ENCODE peak calls at places on chromosomes 6 and 20, in five cellular contexts. W is NCI-H524 treated with DMSO at 0.1 percent for 48 hours, T is left ventricle myocardium inferior, I is dorsolateral prefrontal cortex, P is GM06990. B is an unnamed sample.
A peak's percentile ranks its signal among the peaks of the same experiment; 100 is the strongest.

GRCh38 chr6:126123226-126123625 is 136.9 kb downstream of the TRMT11 start:
- DNase-seq in W (no peak), T (no peak), I (no peak), P (no peak), B (no peak)

GRCh38 chr20:49775229-49775693 is 37.4 kb upstream of the SLC9A8 start:
- DNase-seq in W (no peak), T (no peak), I (no peak), P (no peak), B (no peak)

GRCh38 chr20:35518975-35519374 is 10.5 kb downstream of the C20orf173 start:
- DNase-seq in W (no peak), T (no peak), I (no peak), P (no peak), B (no peak)

GRCh38 chr20:19692100-19692499 is 66.0 kb upstream of the RIN2 start:
- DNase-seq in W (no peak), T (no peak), I (no peak), P (no peak), B (no peak)

GRCh38 chr6:3518356-3518841 is 61.5 kb upstream of the SLC22A23 start:
- DNase-seq in W (no peak), T (no peak), I (no peak), P (no peak), B (no peak)

GRCh38 chr20:63087872-63088680 is 81.3 kb upstream of the BHLHE23 start:
- DNase-seq in W (no peak), T (peak; percentile 3), I (peak; percentile 33), P (no peak), B (no peak)

GRCh38 chr6:56594699-56595098 is 48.0 kb downstream of the DST start:
- DNase-seq in W (no peak), T (no peak), I (no peak), P (peak; percentile 35), B (no peak)

GRCh38 chr6:1702580-1703051 is 92.9 kb downstream of the FOXC1 start:
- DNase-seq in W (no peak), T (no peak), I (no peak), P (no peak), B (no peak)

GRCh38 chr20:25584905-25585704 is at the start of gene NINL:
- DNase-seq in W (no peak), T (peak; percentile 64), I (no peak), P (peak; percentile 16), B (peak; percentile 14)

GRCh38 chr6:148593130-148593812 is 153.6 kb upstream of the UST start:
- DNase-seq in W (no peak), T (no peak), I (no peak), P (no peak), B (no peak)

GRCh38 chr6:37155394-37156312 is 14.3 kb upstream of the PIM1 start:
- DNase-seq in W (no peak), T (no peak), I (no peak), P (peak; percentile 86), B (no peak)

GRCh38 chr20:47413189-47413588 is 56.7 kb upstream of the ZMYND8 start:
- DNase-seq in W (no peak), T (no peak), I (no peak), P (no peak), B (no peak)

GRCh38 chr6:104995989-104996617 is 39.2 kb downstream of the LIN28B start:
- DNase-seq in W (no peak), T (no peak), I (no peak), P (no peak), B (no peak)

GRCh38 chr6:66896415-66896814 is 1189.4 kb upstream of the EYS start:
- DNase-seq in W (no peak), T (no peak), I (no peak), P (no peak), B (no peak)

GRCh38 chr6:56540950-56541600 is 101.6 kb downstream of the DST start:
- DNase-seq in W (peak; percentile 35), T (no peak), I (no peak), P (no peak), B (no peak)

GRCh38 chr6:38144365-38144764 is 324.8 kb downstream of the ZFAND3 start:
- DNase-seq in W (no peak), T (no peak), I (no peak), P (no peak), B (no peak)

GRCh38 chr6:17574871-17575560 is 25.1 kb upstream of the FAM8A1 start:
- DNase-seq in W (no peak), T (no peak), I (no peak), P (no peak), B (no peak)

GRCh38 chr6:46490425-46491200 is 636 bp downstream of the RCAN2 start:
- DNase-seq in W (no peak), T (peak; percentile 44), I (peak; percentile 65), P (no peak), B (peak; percentile 21)

GRCh38 chr6:43773981-43774775 is 4.2 kb downstream of the VEGFA start:
- DNase-seq in W (no peak), T (no peak), I (peak; percentile 27), P (no peak), B (no peak)

GRCh38 chr20:62590301-62591121 is 51.8 kb upstream of the SLCO4A1 start:
- DNase-seq in W (no peak), T (no peak), I (no peak), P (no peak), B (no peak)

GRCh38 chr20:36339646-36340592 is 33.8 kb downstream of the DLGAP4 start:
- DNase-seq in W (no peak), T (no peak), I (no peak), P (no peak), B (no peak)

GRCh38 chr6:113432729-113433505 is 424.2 kb upstream of the MARCKS start:
- DNase-seq in W (no peak), T (no peak), I (no peak), P (no peak), B (no peak)

GRCh38 chr6:111602481-111603404 is 2.9 kb downstream of the TRAF3IP2 start:
- DNase-seq in W (no peak), T (peak; percentile 63), I (no peak), P (no peak), B (no peak)

GRCh38 chr6:1868561-1869261 is 259.0 kb downstream of the FOXC1 start:
- DNase-seq in W (no peak), T (no peak), I (no peak), P (peak; percentile 33), B (no peak)

GRCh38 chr6:5078121-5078695 is 6.9 kb upstream of the PPP1R3G start:
- DNase-seq in W (no peak), T (no peak), I (no peak), P (no peak), B (no peak)

GRCh38 chr6:66662196-66662595 is 955.2 kb upstream of the EYS start:
- DNase-seq in W (no peak), T (no peak), I (no peak), P (no peak), B (no peak)

GRCh38 chr6:156980515-156980914 is 203.3 kb downstream of the ARID1B start:
- DNase-seq in W (peak; percentile 78), T (no peak), I (no peak), P (no peak), B (no peak)

GRCh38 chr6:56065408-56065807 is 182.0 kb downstream of the COL21A1 start:
- DNase-seq in W (no peak), T (no peak), I (no peak), P (no peak), B (no peak)

GRCh38 chr6:133921249-133921859 is 31.7 kb upstream of the TBPL1 start:
- DNase-seq in W (peak; percentile 20), T (peak; percentile 68), I (peak; percentile 78), P (peak; percentile 34), B (peak; percentile 9)

GRCh38 chr6:114747995-114748625 is 405.3 kb upstream of the HS3ST5 start:
- DNase-seq in W (no peak), T (no peak), I (peak; percentile 45), P (no peak), B (no peak)

GRCh38 chr6:82976179-82976578 is 89.5 kb downstream of the UBE3D start:
- DNase-seq in W (peak; percentile 27), T (no peak), I (no peak), P (no peak), B (no peak)

GRCh38 chr6:166678426-166678825 is 51.4 kb upstream of the RPS6KA2 start:
- DNase-seq in W (no peak), T (no peak), I (no peak), P (no peak), B (no peak)

GRCh38 chr6:20497200-20497820 is 36.9 kb upstream of the CDKAL1 start:
- DNase-seq in W (no peak), T (no peak), I (no peak), P (no peak), B (no peak)

GRCh38 chr6:26180346-26180745 is 93.1 kb downstream of the HFE start:
- DNase-seq in W (no peak), T (no peak), I (no peak), P (no peak), B (no peak)

GRCh38 chr6:10528170-10528981 is 7.2 kb downstream of the GCNT2 start:
- DNase-seq in W (no peak), T (no peak), I (no peak), P (peak; percentile 54), B (no peak)

GRCh38 chr6:45416700-45417099 is 39.0 kb upstream of the SUPT3H start:
- DNase-seq in W (no peak), T (no peak), I (no peak), P (no peak), B (no peak)

B was measured in C1 segment of cervical spinal cord.